ENCODE peak calls at places on chromosomes 13 and 19, in five cellular contexts. One of them, this sample, is unnamed.

GRCh38 chr19:31616031-31616430 is 266.8 kb upstream of the TSHZ3 start:
- DNase-seq in AG04450: no peak
- DNase-seq in AG09309: no peak
- DNase-seq in IMR-90: no peak
- DNase-seq in GM06990: no peak
- DNase-seq in this sample: no peak

GRCh38 chr19:30692517-30692870 is 320.3 kb downstream of the ZNF536 start:
- DNase-seq in AG04450: no peak
- DNase-seq in IMR-90: no peak
- DNase-seq in GM06990: no peak
- DNase-seq in AG09309: no peak
- DNase-seq in this sample: no peak

GRCh38 chr13:30045916-30046704 is 195.7 kb upstream of the UBL3 start:
- DNase-seq in GM06990: no peak
- DNase-seq in AG04450: peak; percentile 51
- DNase-seq in AG09309: no peak
- DNase-seq in IMR-90: peak; percentile 88
- DNase-seq in this sample: no peak

GRCh38 chr19:6765738-6766356 is 1.4 kb downstream of the SH2D3A start:
- DNase-seq in IMR-90: no peak
- DNase-seq in AG09309: no peak
- DNase-seq in GM06990: no peak
- DNase-seq in AG04450: no peak
- DNase-seq in this sample: no peak

GRCh38 chr13:114043421-114044053 is 69.7 kb upstream of the C13orf46 start:
- DNase-seq in IMR-90: peak; percentile 95
- DNase-seq in AG04450: peak; percentile 65
- DNase-seq in AG09309: no peak
- DNase-seq in GM06990: no peak
- DNase-seq in this sample: no peak

GRCh38 chr13:41917641-41918040 is 43.3 kb downstream of the VWA8 start:
- DNase-seq in GM06990: no peak
- DNase-seq in AG09309: peak; percentile 57
- DNase-seq in IMR-90: peak; percentile 88
- DNase-seq in AG04450: peak; percentile 43
- DNase-seq in this sample: no peak

GRCh38 chr13:113754242-113754641 is 4.8 kb upstream of the TMEM255B start:
- DNase-seq in IMR-90: no peak
- DNase-seq in GM06990: no peak
- DNase-seq in AG09309: no peak
- DNase-seq in AG04450: no peak
- DNase-seq in this sample: no peak

GRCh38 chr13:28741080-28741479 is 22.3 kb upstream of the SLC46A3 start:
- DNase-seq in GM06990: no peak
- DNase-seq in AG04450: no peak
- DNase-seq in IMR-90: peak; percentile 46
- DNase-seq in AG09309: no peak
- DNase-seq in this sample: no peak

GRCh38 chr13:94710881-94711560 is 1.3 kb downstream of the SOX21 start:
- DNase-seq in IMR-90: no peak
- DNase-seq in AG09309: no peak
- DNase-seq in AG04450: no peak
- DNase-seq in GM06990: no peak
- DNase-seq in this sample: no peak

GRCh38 chr13:79867248-79867647 is 386.3 kb downstream of the NDFIP2 start:
- DNase-seq in AG09309: no peak
- DNase-seq in AG04450: no peak
- DNase-seq in GM06990: no peak
- DNase-seq in IMR-90: peak; percentile 36
- DNase-seq in this sample: no peak

GRCh38 chr13:79869326-79869725 is 388.4 kb downstream of the NDFIP2 start:
- DNase-seq in AG04450: no peak
- DNase-seq in AG09309: no peak
- DNase-seq in IMR-90: peak; percentile 37
- DNase-seq in GM06990: no peak
- DNase-seq in this sample: peak; percentile 9

GRCh38 chr13:79862515-79862914 is 381.6 kb downstream of the NDFIP2 start:
- DNase-seq in IMR-90: no peak
- DNase-seq in GM06990: no peak
- DNase-seq in AG04450: no peak
- DNase-seq in AG09309: no peak
- DNase-seq in this sample: no peak

GRCh38 chr13:79870123-79870522 is 389.2 kb downstream of the NDFIP2 start:
- DNase-seq in AG09309: no peak
- DNase-seq in GM06990: no peak
- DNase-seq in IMR-90: peak; percentile 28
- DNase-seq in AG04450: no peak
- DNase-seq in this sample: no peak

DNA sequence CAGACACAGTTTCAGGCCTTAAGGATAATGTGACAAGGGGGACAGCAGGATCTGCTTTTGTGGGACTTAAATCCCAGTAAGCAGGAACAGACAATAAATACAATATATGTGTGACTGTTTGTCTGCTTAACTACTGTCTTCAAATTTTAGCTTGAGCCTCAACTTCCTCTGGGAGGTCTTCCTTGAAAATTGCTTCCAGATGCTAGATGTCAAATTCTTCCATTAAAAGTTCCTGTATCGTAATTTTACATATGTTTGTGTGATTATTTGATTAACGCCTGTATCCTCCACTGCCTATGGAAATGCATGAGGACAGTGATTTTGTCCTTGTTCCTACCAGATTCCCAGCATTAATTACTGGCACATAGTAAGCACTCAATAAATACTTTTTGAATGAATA is 385.5 kb downstream of the NDFIP2 start:
- DNase-seq in GM06990: no peak
- DNase-seq in AG04450: no peak
- DNase-seq in IMR-90: no peak
- DNase-seq in AG09309: no peak
- DNase-seq in this sample: no peak
- H3K4me3 ChIP-seq in GM06990: no peak overlapping the region
- H3K4me3 ChIP-seq in AG04450: no peak overlapping the region
- H3K4me3 ChIP-seq in IMR-90: no peak overlapping the region
- H3K4me3 ChIP-seq in AG09309: no peak overlapping the region
- H3K4me3 ChIP-seq in this sample: no peak overlapping the region

DNA sequence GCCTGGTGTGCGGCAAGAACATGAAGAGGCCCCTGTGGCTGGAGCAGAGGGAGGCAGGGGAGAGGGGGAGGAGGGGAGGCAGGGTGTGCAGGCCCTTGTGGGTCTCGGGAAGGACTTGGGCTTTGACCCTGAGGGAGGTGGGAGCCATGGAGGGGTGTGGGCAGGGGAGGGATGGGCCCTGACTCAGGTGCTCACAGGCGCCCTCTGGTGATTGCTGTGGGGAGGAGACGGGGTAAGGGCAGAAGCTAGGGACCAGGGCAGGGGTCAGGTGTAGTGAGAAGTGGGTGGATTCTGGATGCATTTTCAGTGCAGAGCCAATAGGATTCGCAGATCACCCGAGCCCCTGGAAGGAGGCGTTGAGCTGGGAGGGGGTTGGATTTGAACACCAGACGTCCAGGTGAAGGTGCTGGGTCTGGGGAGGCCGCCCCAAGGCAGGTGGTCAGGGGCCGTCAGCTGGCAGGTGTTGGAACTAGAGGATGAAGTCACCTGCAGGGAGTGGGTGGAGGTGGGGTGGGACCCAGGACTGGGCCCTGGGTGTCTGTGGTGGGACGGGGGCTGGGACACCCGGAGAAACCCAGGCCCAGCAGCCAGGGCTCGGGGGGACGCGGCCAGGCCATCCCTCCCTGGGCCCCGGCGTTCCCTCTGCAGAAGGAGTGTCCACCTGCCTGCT is 185.4 kb downstream of the KDM4B start:
- DNase-seq in AG04450: no peak
- DNase-seq in AG09309: no peak
- DNase-seq in IMR-90: no peak
- DNase-seq in GM06990: no peak
- DNase-seq in this sample: no peak
- TF ChIP-seq CTCF in AG04450: peak; percentile 44
- TF ChIP-seq CTCF in AG09309: peak; percentile 55
- TF ChIP-seq CTCF in IMR-90: peak; percentile 45
- TF ChIP-seq CTCF in GM06990: peak; percentile 76
- TF ChIP-seq CTCF in this sample: peak; percentile 57

DNA sequence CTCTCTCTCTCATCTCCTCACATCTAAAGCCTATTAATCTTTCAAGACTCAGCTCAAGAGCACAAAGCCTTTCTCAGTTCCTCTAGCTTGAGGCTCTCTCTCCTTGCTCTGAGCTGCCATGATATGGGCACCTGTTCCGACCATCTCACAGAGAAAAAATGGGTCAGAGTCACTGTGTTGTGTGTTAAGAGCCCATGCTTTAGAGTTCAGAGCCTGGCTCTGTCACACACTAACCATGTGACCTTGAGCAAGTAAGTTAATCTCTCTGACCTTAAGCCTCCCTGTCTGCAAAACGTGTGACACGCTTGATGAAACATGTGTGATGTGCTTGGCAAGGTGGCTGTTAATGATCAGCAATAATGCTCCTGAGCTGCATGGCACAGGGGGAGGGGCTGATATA is 245.2 kb downstream of the DLEU7 start:
- DNase-seq in GM06990: peak; percentile 30
- DNase-seq in IMR-90: no peak
- DNase-seq in AG04450: no peak
- DNase-seq in AG09309: no peak
- DNase-seq in this sample: peak; percentile 22
- H3K4me3 ChIP-seq in GM06990: no peak overlapping the region
- H3K4me3 ChIP-seq in IMR-90: no peak overlapping the region
- H3K4me3 ChIP-seq in AG04450: no peak overlapping the region
- H3K4me3 ChIP-seq in AG09309: no peak overlapping the region
- H3K4me3 ChIP-seq in this sample: no peak overlapping the region

GRCh38 chr19:12611361-12611699 is 610 bp downstream of the ZNF791 start:
- DNase-seq in AG04450: peak; percentile 41
- DNase-seq in IMR-90: peak; percentile 74
- DNase-seq in AG09309: peak; percentile 35
- DNase-seq in GM06990: no peak
- DNase-seq in this sample: no peak

GRCh38 chr19:12606796-12607195 is 3.8 kb downstream of the ZNF490 start:
- DNase-seq in AG09309: no peak
- DNase-seq in GM06990: no peak
- DNase-seq in IMR-90: no peak
- DNase-seq in AG04450: no peak
- DNase-seq in this sample: no peak

GRCh38 chr19:12610540-12611360 is at the start of the genes ZNF490 and ZNF791:
- DNase-seq in AG04450: peak; percentile 93
- DNase-seq in IMR-90: peak; percentile 97
- DNase-seq in AG09309: peak; percentile 88
- DNase-seq in GM06990: peak; percentile 93
- DNase-seq in this sample: peak; percentile 83
- TF ChIP-seq CTCF in AG04450: peak; percentile 8
- TF ChIP-seq CTCF in IMR-90: peak; percentile 18
- TF ChIP-seq CTCF in AG09309: no peak
- TF ChIP-seq CTCF in GM06990: no peak
- TF ChIP-seq CTCF in this sample: peak; percentile 3